ENCODE peak calls at places on chromosomes 4 and X, in six cellular contexts. C is aorta; B is tibial artery; V is heart left ventricle; I is CD4-positive, alpha-beta memory T cell; Y is CD4-positive, CD25-positive, alpha-beta regulatory T cell. T is an unnamed sample.

GRCh38 chr4:122131562-122132157 is 20.5 kb upstream of the BLTP1 start:
- DNase-seq in C (no peak), B (no peak), V (no peak), I (peak), Y (no peak), T (no peak)

GRCh38 chr4:168408620-168409019 is 71.7 kb downstream of the DDX60L start:
- DNase-seq in C (no peak), B (no peak), V (no peak), I (no peak), Y (no peak), T (no peak)

GRCh38 chr4:93157984-93158383 is 670.6 kb upstream of the ATOH1 start:
- DNase-seq in C (no peak), B (no peak), V (no peak), I (no peak), Y (no peak), T (no peak)

GRCh38 chr4:22573198-22573597 is 57.3 kb upstream of the ADGRA3 start:
- DNase-seq in C (peak), B (peak), V (peak), I (no peak), Y (no peak), T (peak)

GRCh38 chr4:118821590-118822293 is 14.2 kb downstream of the SEC24D start:
- DNase-seq in C (no peak), B (no peak), V (no peak), I (no peak), Y (no peak), T (no peak)

GRCh38 chr4:149914521-149915115 is 99.0 kb upstream of the IQCM start:
- DNase-seq in C (no peak), B (no peak), V (no peak), I (no peak), Y (no peak), T (no peak)

GRCh38 chr4:118936406-118936805 is 47.8 kb downstream of the SYNPO2 start:
- DNase-seq in C (no peak), B (no peak), V (no peak), I (no peak), Y (no peak), T (no peak)

GRCh38 chr4:82217986-82218715 is 155.6 kb downstream of the HNRNPD start:
- DNase-seq in C (no peak), B (no peak), V (no peak), I (peak), Y (no peak), T (peak)

GRCh38 chr4:91243132-91243531 is 1060.6 kb upstream of the GRID2 start:
- DNase-seq in C (no peak), B (no peak), V (peak), I (no peak), Y (no peak), T (no peak)

GRCh38 chrX:30576881-30577280 is 685 bp downstream of the TASL start:
- DNase-seq in C (no peak), B (no peak), V (no peak), I (no peak), Y (no peak), T (no peak)

GRCh38 chr4:174929346-174929745 is 11.2 kb downstream of the ADAM29 start:
- DNase-seq in C (no peak), B (no peak), V (no peak), I (no peak), Y (no peak), T (no peak)

GRCh38 chrX:40132751-40133150 is 35.0 kb upstream of the BCOR start:
- DNase-seq in C (peak), B (peak), V (peak), I (no peak), Y (no peak), T (no peak)

GRCh38 chrX:132615396-132616131 is 126.7 kb upstream of the MBNL3 start:
- DNase-seq in C (no peak), B (no peak), V (no peak), I (peak), Y (peak), T (peak)

GRCh38 chrX:72271091-72271490 is 6.0 kb downstream of the RPS4X start:
- DNase-seq in C (no peak), B (no peak), V (no peak), I (no peak), Y (no peak), T (no peak)

GRCh38 chrX:72271812-72272211 is 5.2 kb downstream of the RPS4X start:
- DNase-seq in C (no peak), B (no peak), V (no peak), I (no peak), Y (no peak), T (no peak)

GRCh38 chrX:72274526-72274925 is 2.5 kb downstream of the RPS4X start:
- DNase-seq in C (no peak), B (no peak), V (no peak), I (peak), Y (no peak), T (no peak)

GRCh38 chrX:72272868-72273267 is 4.2 kb downstream of the RPS4X start:
- DNase-seq in C (no peak), B (no peak), V (no peak), I (no peak), Y (no peak), T (no peak)

GRCh38 chrX:72273718-72274117 is 3.3 kb downstream of the RPS4X start:
- DNase-seq in C (no peak), B (no peak), V (no peak), I (no peak), Y (no peak), T (no peak)
- H3K27ac ChIP-seq in C (no peak), B (no peak), V (no peak), I (peak), Y (no peak), T (no peak)

DNA sequence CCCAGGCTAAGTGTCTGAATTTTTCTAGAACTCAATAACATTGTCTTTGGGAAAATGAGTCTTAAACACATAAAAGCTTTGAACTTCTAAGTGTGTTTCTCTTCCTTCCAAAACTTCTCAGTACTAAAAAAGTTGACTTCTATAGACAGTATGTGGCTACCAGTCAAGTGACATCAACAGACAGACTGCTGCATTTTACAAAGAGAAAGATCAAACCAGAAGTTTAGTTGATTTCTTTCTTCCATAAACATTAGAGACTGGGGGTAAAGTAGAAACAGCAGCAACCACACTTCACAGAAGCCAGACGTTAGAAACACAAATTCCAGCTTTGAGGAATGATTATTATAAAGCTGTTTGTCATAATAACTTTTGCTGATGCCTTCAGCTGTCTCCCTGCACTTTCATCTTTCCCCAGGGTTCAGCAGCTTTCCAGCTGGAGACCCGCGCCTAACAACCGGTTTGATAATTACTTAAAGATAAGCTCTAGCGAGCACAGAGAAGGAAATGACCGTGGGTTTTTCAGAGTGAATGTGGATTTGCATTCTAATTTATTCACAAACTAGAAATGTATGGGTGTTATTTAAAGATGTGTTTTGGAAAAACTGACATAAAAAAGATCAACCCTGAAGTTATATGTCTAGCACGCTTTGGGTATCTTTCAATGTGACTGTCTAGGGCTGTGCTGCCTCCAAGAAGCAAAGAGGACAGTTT is 15.2 kb upstream of the ENAM start:
- DNase-seq in C (no peak), B (no peak), V (no peak), I (no peak), Y (no peak), T (no peak)
- H3K4me3 ChIP-seq in C (peak), B (peak), V (no peak), I (no peak), Y (no peak), T (no peak)

DNA sequence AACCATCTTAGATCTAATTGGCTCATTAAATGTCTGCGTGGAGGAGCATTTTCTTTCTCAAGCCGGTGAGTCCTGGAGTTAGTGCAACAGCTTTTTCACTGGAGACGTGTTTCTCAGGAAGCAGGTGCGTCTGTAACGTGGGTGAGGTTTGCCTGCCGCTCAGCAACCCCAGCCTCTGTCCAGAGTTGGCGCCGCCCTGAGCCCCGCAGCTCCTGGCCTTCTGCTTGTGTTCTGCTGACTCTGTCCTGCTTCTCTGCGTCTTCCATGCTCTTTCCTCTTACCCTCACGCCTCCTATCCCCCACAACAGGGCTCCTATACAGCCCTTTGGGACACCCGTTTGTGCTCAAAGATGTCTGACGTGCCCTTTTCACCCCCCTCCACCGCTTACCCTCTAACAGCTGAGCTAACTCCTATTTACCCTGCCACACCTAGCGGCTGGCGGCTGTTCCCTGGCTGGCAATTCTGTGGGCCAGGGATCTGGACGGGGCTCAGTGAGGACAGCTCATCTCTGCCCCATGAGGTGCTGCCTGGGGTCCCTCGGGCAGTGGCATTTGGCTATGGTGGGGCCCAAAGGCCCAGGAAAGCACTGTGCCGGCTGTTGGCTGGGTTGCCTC is 18.8 kb downstream of the DOK7 start:
- DNase-seq in C (no peak), B (no peak), V (no peak), I (no peak), Y (no peak), T (no peak)
- H3K27ac ChIP-seq in C (peak), B (peak), V (peak), I (no peak), Y (no peak), T (no peak)

DNA sequence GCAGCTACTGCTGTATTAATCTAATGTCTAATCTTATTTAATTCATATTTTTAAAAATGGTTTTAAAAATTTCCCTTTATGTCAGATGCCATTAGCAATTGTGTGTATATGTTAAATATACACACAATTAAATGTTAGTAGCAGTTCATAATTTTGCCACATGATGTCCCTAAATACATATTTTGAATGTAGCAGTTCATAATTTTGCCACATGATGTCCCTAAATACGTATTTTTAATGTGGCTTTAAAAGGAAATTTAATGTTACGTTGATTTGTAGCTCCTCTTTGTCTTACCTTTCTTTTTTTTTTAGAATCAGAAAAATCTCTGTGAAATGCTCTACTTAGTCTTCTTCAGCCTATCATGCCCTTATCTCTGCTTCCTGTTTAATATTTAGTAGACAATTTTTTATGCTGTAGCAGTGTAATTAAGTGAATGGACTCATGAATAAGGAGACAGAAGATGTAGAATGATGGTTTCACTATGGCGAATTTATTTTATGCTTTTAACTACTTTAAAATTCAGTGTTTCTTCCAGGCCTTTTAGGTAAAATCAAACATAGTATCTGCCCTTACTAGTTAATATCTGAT is 26.1 kb downstream of the RBM46 start:
- DNase-seq in C (no peak), B (no peak), V (no peak), I (peak), Y (no peak), T (no peak)
- H3K4me3 ChIP-seq in C (no peak), B (no peak), V (no peak), I (no peak), Y (no peak), T (no peak)

GRCh38 chr4:80308466-80308822 is 27.1 kb upstream of the CFAP299 start:
- DNase-seq in C (no peak), B (no peak), V (no peak), I (no peak), Y (no peak), T (no peak)
- H3K27ac ChIP-seq in C (no peak), B (no peak), V (no peak), I (no peak), Y (no peak), T (no peak)

GRCh38 chr4:185638548-185639301 is 103.4 kb upstream of the PDLIM3 start:
- DNase-seq in C (peak), B (peak), V (peak), I (no peak), Y (no peak), T (no peak)
- H3K4me3 ChIP-seq in C (no peak), B (peak), V (no peak), I (no peak), Y (no peak), T (no peak)

DNA sequence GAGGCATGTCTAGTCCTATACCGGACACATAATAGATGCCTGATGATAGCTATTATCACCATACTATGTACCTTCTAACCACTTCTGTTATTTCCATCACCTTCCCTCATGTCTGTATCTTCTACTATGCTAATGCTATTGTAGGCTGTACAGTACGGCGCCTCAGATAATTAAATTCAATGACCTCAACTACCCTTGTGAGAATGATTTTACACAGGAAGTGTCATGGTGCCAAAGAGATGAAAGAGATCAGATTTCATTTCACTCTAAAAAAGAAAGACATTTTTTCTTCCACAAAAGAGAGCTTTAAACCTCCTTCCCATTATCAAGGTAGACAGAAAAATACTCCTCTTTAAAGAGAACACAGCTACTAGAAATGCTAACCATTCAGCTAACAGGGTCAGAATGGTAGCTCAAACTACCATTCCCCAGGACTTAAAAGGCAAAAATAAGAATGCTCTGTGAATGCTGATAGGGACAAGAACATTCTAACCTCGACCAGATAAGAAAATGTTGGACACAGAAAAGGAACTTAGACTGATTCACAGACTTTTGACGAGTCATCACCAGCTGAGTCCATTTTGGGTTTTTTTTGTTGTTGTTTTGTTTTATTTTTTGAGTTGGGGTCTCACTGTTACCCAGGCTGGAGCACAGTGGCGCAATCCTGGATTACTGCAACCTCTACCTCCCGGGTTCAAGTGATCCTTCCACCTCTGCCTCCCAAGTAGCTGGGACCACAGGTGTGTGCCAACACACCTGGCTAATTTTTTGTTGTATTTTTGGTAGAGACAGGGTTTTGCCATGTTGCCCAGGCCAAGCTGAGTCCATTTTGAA is 99.2 kb upstream of the RAPGEF2 start:
- DNase-seq in C (no peak), B (no peak), V (no peak), I (no peak), Y (no peak), T (no peak)
- H3K27ac ChIP-seq in C (no peak), B (no peak), V (no peak), I (no peak), Y (no peak), T (no peak)

DNA sequence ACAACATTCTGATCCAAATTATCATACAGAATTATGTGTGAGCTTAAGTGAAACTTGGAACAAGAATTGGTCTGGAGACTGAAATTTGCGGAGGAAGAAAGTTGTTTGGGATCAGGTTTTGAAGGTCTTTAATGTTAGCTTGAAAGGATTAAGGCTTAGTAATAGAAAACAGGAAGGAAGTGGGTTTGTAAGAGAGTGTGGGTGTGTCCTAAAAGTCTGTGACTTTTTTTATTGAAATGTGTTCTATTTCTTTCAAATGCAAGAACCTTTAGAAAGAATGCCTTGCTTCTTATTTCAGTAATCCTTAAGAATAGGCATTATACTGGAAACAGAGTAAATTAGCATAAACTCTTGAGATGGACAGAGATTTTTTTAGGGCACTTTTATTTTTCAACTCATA is 198.0 kb downstream of the GALNTL6 start:
- DNase-seq in C (no peak), B (no peak), V (no peak), I (no peak), Y (no peak), T (no peak)
- H3K4me3 ChIP-seq in C (no peak), B (no peak), V (no peak), I (no peak), Y (no peak), T (no peak)

DNA sequence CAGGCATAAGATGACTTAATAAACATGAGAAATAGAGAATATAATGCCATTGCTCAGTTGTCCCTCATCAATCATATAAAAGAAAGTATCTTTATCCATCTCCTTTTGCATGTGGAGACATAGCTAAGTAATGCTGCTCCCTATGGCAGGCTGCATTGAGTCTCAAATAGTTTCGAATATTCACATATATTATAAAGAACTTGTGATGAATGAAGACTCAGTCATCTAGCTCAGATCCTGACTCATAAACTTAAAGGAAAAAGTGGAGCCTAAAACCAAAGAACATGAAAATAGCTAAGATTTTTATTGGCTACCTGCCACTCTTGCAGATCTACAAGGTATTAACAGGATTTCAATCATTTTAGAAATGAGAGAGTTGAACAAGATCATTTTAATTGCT is 11.7 kb upstream of the TLL1 start:
- DNase-seq in C (no peak), B (no peak), V (no peak), I (no peak), Y (no peak), T (no peak)
- H3K27ac ChIP-seq in C (no peak), B (no peak), V (no peak), I (no peak), Y (no peak), T (no peak)

DNA sequence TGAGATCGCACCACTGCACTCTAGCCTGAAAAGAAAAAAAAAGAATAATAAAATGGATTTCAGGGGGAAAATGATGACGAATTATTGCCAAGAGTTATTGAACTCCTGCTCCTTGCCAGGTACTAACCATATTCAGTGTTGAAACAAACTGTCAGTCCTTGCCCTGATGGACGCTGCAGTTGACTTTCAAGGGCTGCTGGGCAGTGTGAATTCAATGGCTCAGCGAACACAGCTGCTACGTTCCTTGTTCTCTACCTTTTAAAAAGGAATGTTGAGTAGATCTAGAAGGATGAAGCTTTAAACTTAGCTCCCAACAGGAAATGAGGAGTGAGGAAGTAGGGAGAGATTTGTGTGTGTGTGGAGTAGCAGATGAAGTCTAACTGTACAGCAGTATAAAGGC is 2.7 kb downstream of the LIMCH1 start:
- DNase-seq in C (no peak), B (no peak), V (no peak), I (no peak), Y (no peak), T (no peak)
- H3K4me3 ChIP-seq in C (no peak), B (no peak), V (no peak), I (no peak), Y (no peak), T (no peak)